ENCODE peak calls at places on chromosome 6, in nine cellular contexts. A, W, J, O, Z, D, K, U and V are unnamed samples.

GRCh38 chr6:84340422-84340821 is 113.0 kb upstream of the CEP162 start:
- DNase-seq in O (no peak), U (no peak), A (no peak), K (no peak), J (no peak), W (no peak), D (no peak), Z (no peak), V (no peak)

GRCh38 chr6:113276631-113277030 is 580.5 kb upstream of the MARCKS start:
- DNase-seq in U (no peak), Z (no peak), D (no peak), J (no peak), W (no peak), O (no peak), K (no peak), A (no peak), V (no peak)

GRCh38 chr6:3019065-3019464 is 19.4 kb downstream of the NQO2 start:
- DNase-seq in A (no peak), O (no peak), J (no peak), K (no peak), U (no peak), D (no peak), W (no peak), Z (no peak), V (no peak)

GRCh38 chr6:103122766-103123601 is 1729.5 kb downstream of the GRIK2 start:
- DNase-seq in J (no peak), U (no peak), W (no peak), D (peak), O (no peak), A (no peak), Z (peak), K (no peak), V (peak)

GRCh38 chr6:136344420-136344819 is 54.8 kb upstream of the BCLAF1 start:
- DNase-seq in D (no peak), W (no peak), A (no peak), K (no peak), Z (no peak), J (no peak), O (no peak), U (no peak), V (no peak)

GRCh38 chr6:36719126-36719525 is 21.5 kb downstream of the RAB44 start:
- DNase-seq in D (no peak), Z (no peak), U (no peak), J (no peak), A (no peak), K (no peak), W (no peak), O (no peak), V (no peak)

GRCh38 chr6:114449659-114450058 is 106.8 kb upstream of the HS3ST5 start:
- DNase-seq in U (no peak), K (no peak), J (no peak), W (no peak), A (no peak), D (no peak), O (no peak), Z (no peak), V (no peak)

GRCh38 chr6:32163559-32164258 is 686 bp upstream of the EGFL8 start:
- DNase-seq in K (no peak), Z (no peak), W (no peak), J (no peak), O (no peak), U (no peak), A (no peak), D (no peak), V (no peak)

GRCh38 chr6:122673345-122673961 is 63.2 kb downstream of the PKIB start:
- DNase-seq in D (no peak), U (no peak), Z (no peak), J (no peak), W (no peak), K (no peak), O (peak), A (no peak), V (no peak)

GRCh38 chr6:79608334-79609224 is 22.6 kb upstream of the SH3BGRL2 start:
- DNase-seq in A (no peak), Z (no peak), U (no peak), J (no peak), O (no peak), W (no peak), K (no peak), D (no peak), V (peak)

GRCh38 chr6:81751388-81752083 is 945 bp downstream of the TENT5A start:
- DNase-seq in W (peak), U (peak), D (peak), O (peak), J (peak), K (peak), Z (peak), A (no peak), V (peak)

GRCh38 chr6:158817298-158818007 is 1.7 kb downstream of the EZR start:
- DNase-seq in O (no peak), A (no peak), J (peak), Z (peak), W (peak), U (no peak), D (no peak), K (peak), V (peak)

GRCh38 chr6:49541210-49541724 is 9.2 kb upstream of the C6orf141 start:
- DNase-seq in O (no peak), A (no peak), Z (peak), W (no peak), U (no peak), D (no peak), J (no peak), K (no peak), V (no peak)

GRCh38 chr6:131979515-131980337 is 28.6 kb upstream of the CCN2 start:
- DNase-seq in A (no peak), W (no peak), U (no peak), Z (no peak), J (no peak), K (no peak), O (no peak), D (no peak), V (no peak)

GRCh38 chr6:25038300-25038699 is 102.5 kb upstream of the RIPOR2 start:
- DNase-seq in A (no peak), Z (no peak), U (no peak), K (no peak), D (no peak), W (no peak), O (no peak), J (no peak), V (no peak)

GRCh38 chr6:112016335-112016734 is 37.6 kb upstream of the CCN6 start:
- DNase-seq in K (no peak), D (no peak), O (no peak), U (no peak), Z (no peak), A (no peak), W (no peak), J (no peak), V (no peak)

GRCh38 chr6:135146160-135146920 is 34.8 kb upstream of the MYB start:
- DNase-seq in O (no peak), D (peak), Z (no peak), W (no peak), A (no peak), U (no peak), K (no peak), J (no peak), V (no peak)